ENCODE peak calls at places on chromosomes 11 and 22, in eight cellular contexts. One of them, this sample, is unnamed.

GRCh38 chr22:30969532-30970355 is 679 bp downstream of the TUG1 start:
- DNase-seq in heart right ventricle: peak
- DNase-seq in NB4: peak
- DNase-seq in GOT3: no peak
- DNase-seq in right lobe of liver: no peak
- DNase-seq in Daoy: peak
- DNase-seq in anterior cingulate cortex: no peak
- DNase-seq in A172: peak
- DNase-seq in this sample: no peak

GRCh38 chr11:46967962-46968361 is 31.4 kb downstream of the CSTPP1 start:
- DNase-seq in GOT3: no peak
- DNase-seq in A172: no peak
- DNase-seq in Daoy: no peak
- DNase-seq in anterior cingulate cortex: no peak
- DNase-seq in NB4: no peak
- DNase-seq in right lobe of liver: no peak
- DNase-seq in heart right ventricle: no peak
- DNase-seq in this sample: no peak

GRCh38 chr11:92589512-92589911 is 364.9 kb downstream of the FAT3 start:
- DNase-seq in anterior cingulate cortex: no peak
- DNase-seq in GOT3: no peak
- DNase-seq in heart right ventricle: no peak
- DNase-seq in right lobe of liver: no peak
- DNase-seq in Daoy: no peak
- DNase-seq in NB4: no peak
- DNase-seq in A172: no peak
- DNase-seq in this sample: no peak

GRCh38 chr11:18324381-18324780 is 2.0 kb downstream of the GTF2H1 start:
- DNase-seq in GOT3: no peak
- DNase-seq in A172: no peak
- DNase-seq in Daoy: no peak
- DNase-seq in anterior cingulate cortex: no peak
- DNase-seq in heart right ventricle: no peak
- DNase-seq in NB4: peak
- DNase-seq in right lobe of liver: no peak
- DNase-seq in this sample: no peak

GRCh38 chr11:32034149-32034548 is 56.7 kb upstream of the RCN1 start:
- DNase-seq in heart right ventricle: no peak
- DNase-seq in A172: peak
- DNase-seq in Daoy: peak
- DNase-seq in NB4: peak
- DNase-seq in GOT3: no peak
- DNase-seq in right lobe of liver: no peak
- DNase-seq in anterior cingulate cortex: no peak
- DNase-seq in this sample: no peak

GRCh38 chr22:46355369-46355995 is 20.0 kb downstream of the TRMU start:
- DNase-seq in heart right ventricle: peak
- DNase-seq in GOT3: no peak
- DNase-seq in NB4: peak
- DNase-seq in right lobe of liver: peak
- DNase-seq in anterior cingulate cortex: peak
- DNase-seq in Daoy: peak
- DNase-seq in A172: peak
- DNase-seq in this sample: no peak

GRCh38 chr22:17013396-17014100 is 5.5 kb upstream of the GAB4 start:
- DNase-seq in NB4: no peak
- DNase-seq in anterior cingulate cortex: no peak
- DNase-seq in GOT3: no peak
- DNase-seq in Daoy: no peak
- DNase-seq in heart right ventricle: no peak
- DNase-seq in right lobe of liver: no peak
- DNase-seq in A172: no peak
- DNase-seq in this sample: no peak

GRCh38 chr11:1928038-1928890 is 8.8 kb downstream of the TNNT3 start:
- DNase-seq in anterior cingulate cortex: no peak
- DNase-seq in right lobe of liver: no peak
- DNase-seq in Daoy: no peak
- DNase-seq in heart right ventricle: no peak
- DNase-seq in A172: no peak
- DNase-seq in NB4: no peak
- DNase-seq in GOT3: no peak
- DNase-seq in this sample: no peak

GRCh38 chr11:129608711-129609110 is 206.9 kb upstream of the TMEM45B start:
- DNase-seq in GOT3: no peak
- DNase-seq in right lobe of liver: no peak
- DNase-seq in heart right ventricle: no peak
- DNase-seq in anterior cingulate cortex: no peak
- DNase-seq in A172: no peak
- DNase-seq in Daoy: no peak
- DNase-seq in NB4: no peak
- DNase-seq in this sample: no peak

GRCh38 chr11:15499684-15500083 is 385.0 kb downstream of the INSC start:
- DNase-seq in NB4: no peak
- DNase-seq in right lobe of liver: no peak
- DNase-seq in anterior cingulate cortex: no peak
- DNase-seq in A172: no peak
- DNase-seq in Daoy: no peak
- DNase-seq in heart right ventricle: no peak
- DNase-seq in GOT3: no peak
- DNase-seq in this sample: no peak

GRCh38 chr11:12275818-12276217 is 101.6 kb upstream of the PARVA start:
- DNase-seq in heart right ventricle: no peak
- DNase-seq in A172: no peak
- DNase-seq in GOT3: no peak
- DNase-seq in Daoy: no peak
- DNase-seq in right lobe of liver: peak
- DNase-seq in NB4: no peak
- DNase-seq in anterior cingulate cortex: no peak
- DNase-seq in this sample: peak

GRCh38 chr22:42528591-42529307 is 9.2 kb upstream of the RRP7A start:
- DNase-seq in NB4: no peak
- DNase-seq in Daoy: no peak
- DNase-seq in GOT3: no peak
- DNase-seq in A172: no peak
- DNase-seq in heart right ventricle: no peak
- DNase-seq in anterior cingulate cortex: no peak
- DNase-seq in right lobe of liver: no peak
- DNase-seq in this sample: no peak

GRCh38 chr11:1740786-1741530 is 9.4 kb downstream of the IFITM10 start:
- DNase-seq in right lobe of liver: peak
- DNase-seq in NB4: no peak
- DNase-seq in GOT3: no peak
- DNase-seq in Daoy: no peak
- DNase-seq in A172: no peak
- DNase-seq in heart right ventricle: no peak
- DNase-seq in anterior cingulate cortex: no peak
- DNase-seq in this sample: no peak

GRCh38 chr22:16818538-16818937 is 6.7 kb downstream of the XKR3 start:
- DNase-seq in NB4: no peak
- DNase-seq in heart right ventricle: no peak
- DNase-seq in A172: no peak
- DNase-seq in GOT3: no peak
- DNase-seq in right lobe of liver: no peak
- DNase-seq in Daoy: no peak
- DNase-seq in anterior cingulate cortex: no peak
- DNase-seq in this sample: no peak

GRCh38 chr11:13983081-13983751 is 20.7 kb downstream of the SPON1 start:
- DNase-seq in right lobe of liver: no peak
- DNase-seq in GOT3: no peak
- DNase-seq in heart right ventricle: peak
- DNase-seq in A172: no peak
- DNase-seq in anterior cingulate cortex: no peak
- DNase-seq in NB4: no peak
- DNase-seq in Daoy: no peak
- DNase-seq in this sample: no peak

This sample was measured in right atrium auricular region.